ENCODE peak calls at places on chromosomes 5 and 9, in ten cellular contexts. I is AG10803, D is cardiac muscle cell, Y is fibroblast of lung, W is fibroblast of the aortic adventitia, U is pancreas, C is lower leg skin, H is stomach, N is fibroblast of mammary gland, Z is HepG2. T is an unnamed sample.

GRCh38 chr9:137217276-137218211 is 4.5 kb downstream of the RNF208 start:
- DNase-seq in U (peak), D (peak), I (peak), Z (peak), C (peak), W (peak), N (peak), H (peak), Y (no peak), T (peak)

GRCh38 chr5:59116231-59116900 is 533.5 kb downstream of the RAB3C start:
- DNase-seq in N (no peak), D (peak), I (no peak), W (no peak), Y (no peak), Z (no peak), C (no peak), H (no peak), U (no peak), T (peak)

GRCh38 chr5:53069626-53070025 is 39.9 kb downstream of the MOCS2 start:
- DNase-seq in I (peak), D (no peak), U (no peak), N (peak), Z (no peak), H (no peak), Y (peak), W (peak), C (no peak), T (peak)

GRCh38 chr5:134524826-134525686 is at the start of gene JADE2:
- DNase-seq in W (peak), U (peak), Z (peak), N (peak), C (peak), D (peak), H (peak), I (peak), Y (peak), T (peak)

GRCh38 chr5:149175346-149176113 is 34.2 kb downstream of the ABLIM3 start:
- DNase-seq in C (peak), W (no peak), D (no peak), U (no peak), N (peak), Y (no peak), H (no peak), I (peak), Z (no peak), T (peak)

GRCh38 chr9:137665697-137666504 is 47.1 kb downstream of the EHMT1 start:
- DNase-seq in D (peak), Z (no peak), I (peak), U (no peak), N (no peak), Y (peak), C (no peak), H (no peak), W (peak), T (peak)

GRCh38 chr5:153135416-153135815 is 355.1 kb upstream of the GRIA1 start:
- DNase-seq in U (no peak), Z (no peak), I (no peak), W (no peak), N (peak), C (no peak), D (no peak), H (no peak), Y (peak), T (no peak)

GRCh38 chr9:127972316-127972871 is 8.4 kb downstream of the EEIG1 start:
- DNase-seq in Y (no peak), W (no peak), I (no peak), C (no peak), D (no peak), Z (no peak), H (no peak), N (no peak), U (no peak), T (no peak)

GRCh38 chr5:142540774-142541466 is 145.0 kb downstream of the FGF1 start:
- DNase-seq in D (no peak), U (no peak), N (peak), C (peak), H (no peak), I (peak), Y (peak), Z (no peak), W (peak), T (peak)

GRCh38 chr5:50744761-50745160 is 78.3 kb downstream of the PARP8 start:
- DNase-seq in I (peak), H (no peak), C (no peak), W (peak), D (no peak), N (peak), U (no peak), Z (no peak), Y (peak), T (peak)

GRCh38 chr9:79768199-79768598 is 196.4 kb downstream of the TLE4 start:
- DNase-seq in U (no peak), W (peak), H (no peak), I (peak), Z (no peak), N (no peak), C (no peak), D (peak), Y (no peak), T (peak)

GRCh38 chr5:31291323-31291854 is 97.9 kb downstream of the CDH6 start:
- DNase-seq in N (no peak), W (no peak), Y (no peak), Z (no peak), I (no peak), D (no peak), H (no peak), C (no peak), U (no peak), T (no peak)

GRCh38 chr5:100791376-100791775 is 111.7 kb downstream of the ST8SIA4 start:
- DNase-seq in N (no peak), D (no peak), Y (no peak), C (no peak), Z (no peak), H (no peak), U (no peak), I (no peak), W (no peak), T (no peak)

GRCh38 chr9:127754099-127754760 is 19.1 kb upstream of the TOR2A start:
- DNase-seq in W (no peak), N (no peak), I (no peak), Y (peak), H (no peak), C (no peak), Z (no peak), D (peak), U (no peak), T (no peak)

GRCh38 chr5:123091988-123092583 is 3.0 kb downstream of the PRDM6 start:
- DNase-seq in H (no peak), D (no peak), W (peak), N (no peak), Z (no peak), I (no peak), Y (peak), U (no peak), C (no peak), T (no peak)

GRCh38 chr9:82604947-82605656 is 457.8 kb downstream of the RASEF start:
- DNase-seq in W (peak), Y (peak), U (peak), D (no peak), H (peak), N (no peak), I (no peak), C (no peak), Z (peak), T (peak)

GRCh38 chr5:5634817-5635216 is 212.3 kb downstream of the ICE1 start:
- DNase-seq in I (no peak), W (no peak), U (no peak), H (no peak), Y (no peak), C (no peak), Z (no peak), N (no peak), D (no peak), T (no peak)

GRCh38 chr5:74041913-74042312 is 415.9 kb downstream of the ARHGEF28 start:
- DNase-seq in N (peak), W (no peak), U (no peak), I (no peak), Z (no peak), D (no peak), Y (no peak), C (no peak), H (no peak), T (no peak)

GRCh38 chr5:150317048-150318003 is 14.6 kb upstream of the ARSI start:
- DNase-seq in U (no peak), Y (peak), W (peak), Z (peak), D (no peak), I (peak), H (no peak), C (no peak), N (peak), T (peak)

GRCh38 chr9:77512876-77513275 is 135.2 kb downstream of the GNA14 start:
- DNase-seq in D (no peak), I (no peak), C (no peak), Z (peak), U (no peak), N (no peak), H (no peak), W (no peak), Y (no peak), T (no peak)

GRCh38 chr5:14153071-14153864 is 10.1 kb downstream of the TRIO start:
- DNase-seq in C (no peak), D (no peak), Y (no peak), Z (no peak), N (no peak), W (no peak), U (no peak), H (no peak), I (no peak), T (no peak)

GRCh38 chr5:73911761-73912393 is 285.9 kb downstream of the ARHGEF28 start:
- DNase-seq in U (no peak), N (no peak), H (no peak), D (no peak), C (no peak), I (peak), Y (peak), Z (no peak), W (no peak), T (peak)

GRCh38 chr9:6024035-6024554 is 8.7 kb upstream of the RANBP6 start:
- DNase-seq in H (no peak), I (no peak), C (no peak), U (no peak), D (peak), Z (peak), N (no peak), W (no peak), Y (no peak), T (peak)

GRCh38 chr9:126939821-126940221 is 25.2 kb downstream of the RALGPS1 start:
- DNase-seq in Y (no peak), H (peak), C (no peak), W (no peak), Z (peak), I (no peak), D (no peak), N (no peak), U (peak), T (no peak)

DNA sequence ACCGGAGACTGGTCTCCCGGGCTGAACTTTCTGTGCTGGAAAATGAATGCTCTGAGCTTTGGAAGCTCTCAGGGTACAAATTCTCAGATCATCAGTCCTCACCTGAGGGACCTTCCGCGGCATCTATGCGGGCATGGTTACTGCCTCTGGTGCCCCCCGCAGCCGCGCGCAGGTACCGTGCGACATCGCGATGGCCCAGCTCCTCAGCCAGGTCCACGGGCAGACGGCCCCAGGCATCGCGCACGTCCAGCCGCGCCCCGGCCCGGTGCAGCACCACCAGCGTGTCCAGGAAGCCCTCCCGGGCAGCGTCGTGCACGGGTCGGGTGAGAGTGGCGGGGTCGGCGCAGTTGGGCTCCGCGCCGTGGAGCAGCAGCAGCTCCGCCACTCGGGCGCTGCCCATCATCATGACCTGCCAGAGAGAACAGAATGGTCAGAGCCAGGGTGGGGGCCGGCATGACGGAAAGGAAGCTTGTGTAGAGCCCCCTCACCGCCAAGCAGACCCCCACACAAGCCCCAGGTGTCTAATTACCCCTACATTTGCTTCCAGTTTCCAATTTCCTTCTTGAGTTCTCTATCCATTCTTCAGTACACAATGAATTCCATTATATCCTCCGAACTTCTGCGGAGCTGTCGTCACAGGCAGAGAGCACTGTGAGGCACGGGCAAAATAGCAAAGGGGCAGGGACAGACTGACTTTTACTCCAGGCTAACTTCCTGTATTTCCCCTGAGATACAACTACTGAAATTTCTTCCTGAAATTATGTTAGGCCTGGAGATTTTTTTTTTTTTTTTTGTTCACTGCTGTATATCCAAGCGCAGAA is 23.2 kb downstream of the CDKN2A start:
- DNase-seq in Y (no peak), W (no peak), I (no peak), Z (no peak), D (no peak), N (no peak), U (no peak), H (no peak), C (no peak), T (no peak)
- H3K4me3 ChIP-seq in Y (no peak), W (no peak), I (no peak), Z (no peak), D (no peak), N (no peak), U (no peak), H (no peak), C (no peak), T (no peak)

GRCh38 chr5:131384616-131385214 is 120.9 kb downstream of the CDC42SE2 start:
- DNase-seq in Z (no peak), U (no peak), Y (peak), C (no peak), I (no peak), W (peak), N (peak), H (no peak), D (no peak), T (no peak)

GRCh38 chr5:131384181-131384580 is 120.3 kb downstream of the CDC42SE2 start:
- DNase-seq in Z (no peak), H (no peak), N (no peak), D (no peak), Y (no peak), C (no peak), I (no peak), W (no peak), U (no peak), T (no peak)

GRCh38 chr5:131381792-131382191 is 117.9 kb downstream of the CDC42SE2 start:
- DNase-seq in D (no peak), Y (no peak), Z (no peak), C (no peak), H (no peak), U (no peak), I (no peak), N (no peak), W (no peak), T (no peak)

GRCh38 chr5:131381011-131381410 is 117.2 kb downstream of the CDC42SE2 start:
- DNase-seq in D (no peak), Y (peak), H (no peak), I (no peak), W (peak), N (no peak), C (no peak), U (no peak), Z (no peak), T (peak)

GRCh38 chr5:131382407-131383395 is 118.8 kb downstream of the CDC42SE2 start:
- DNase-seq in W (peak), Z (peak), H (no peak), I (peak), N (peak), Y (peak), U (no peak), C (no peak), D (peak), T (peak)
- TF ChIP-seq CTCF in W (peak), Z (peak), H (no peak), I (peak), N (peak), Y (peak), U (peak), C (no peak), D (peak), T (peak)

DNA sequence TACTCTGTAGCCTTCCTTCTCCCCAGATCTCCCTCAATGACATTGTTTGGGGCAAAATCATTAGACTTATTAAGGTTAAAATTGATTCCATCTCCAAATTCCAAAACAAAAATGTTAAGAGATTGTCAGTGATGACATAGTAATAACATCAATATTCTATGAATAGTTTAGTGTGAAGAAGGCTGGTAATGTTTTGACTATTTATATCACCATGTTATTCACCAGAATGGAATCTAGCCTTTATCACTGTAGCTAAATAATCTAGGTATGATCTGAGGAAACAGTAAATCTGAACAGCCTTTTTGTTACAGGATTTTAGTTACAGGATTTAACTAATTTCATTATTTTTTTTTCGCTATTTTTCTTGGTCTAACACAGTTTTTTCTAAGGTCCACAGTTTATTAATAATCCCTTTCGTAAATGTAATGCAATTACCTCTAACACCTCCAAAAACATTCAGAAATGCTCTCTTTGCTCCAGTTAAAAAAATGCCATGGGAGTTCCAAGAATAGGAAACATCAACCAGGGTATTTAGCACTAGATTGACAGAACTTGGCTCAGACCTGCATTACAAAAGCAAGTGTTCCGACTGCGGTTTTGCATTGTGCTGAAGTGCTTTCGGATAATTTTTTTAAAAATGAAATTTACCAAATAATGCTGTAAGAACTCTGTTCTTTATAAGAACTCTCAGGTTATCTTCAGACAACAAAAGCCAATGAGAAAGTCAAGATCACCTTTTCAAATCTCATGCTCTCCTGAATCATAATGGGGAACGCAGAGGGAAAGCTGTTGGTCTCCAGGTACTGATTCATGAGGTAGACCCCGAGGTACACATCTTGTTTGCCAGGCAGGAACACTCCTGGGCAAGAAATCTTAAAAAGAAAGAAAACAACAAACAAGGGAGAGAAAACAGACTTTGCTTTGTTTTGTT is 664 bp upstream of the PLPP6 start:
- DNase-seq in C (no peak), W (peak), U (no peak), Z (no peak), Y (peak), D (no peak), H (no peak), N (no peak), I (no peak), T (no peak)
- H3K4me3 ChIP-seq in C (peak), W (peak), U (peak), Z (peak), Y (peak), D (peak), H (peak), N (peak), I (peak), T (peak)

DNA sequence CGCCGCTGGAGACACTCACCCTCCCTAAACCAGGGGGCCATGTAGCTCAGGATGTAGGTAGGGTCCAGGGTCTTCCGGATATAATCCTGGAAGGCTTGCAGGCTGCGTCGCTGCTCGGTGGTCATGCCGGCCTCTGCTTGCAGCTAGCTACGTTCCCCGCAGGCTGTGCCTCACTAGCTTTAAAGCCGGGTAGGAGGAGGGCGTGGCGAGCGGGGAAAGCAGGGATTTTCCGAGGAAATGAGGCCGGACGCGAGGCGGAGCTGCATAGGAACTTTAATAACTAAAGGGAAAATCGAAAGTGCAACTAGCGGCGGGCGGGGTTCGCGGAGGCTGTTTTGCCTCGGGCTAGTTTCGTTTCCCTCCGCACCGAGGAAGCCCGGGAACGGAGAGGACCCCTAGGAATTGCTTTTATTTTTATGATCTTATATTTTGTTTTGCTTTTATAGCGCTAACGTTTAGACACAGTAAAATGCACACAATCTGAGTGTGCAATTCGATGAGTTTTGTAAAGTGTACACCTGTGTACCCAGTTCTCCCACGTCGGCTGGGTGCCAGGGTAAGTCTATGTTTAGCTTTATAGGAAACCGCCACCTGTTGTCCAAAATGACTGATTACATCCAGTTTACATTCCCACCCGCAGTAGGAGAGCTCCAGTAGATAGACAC is at the start of gene RIGI:
- DNase-seq in W (peak), D (peak), Z (peak), U (peak), I (peak), C (peak), N (peak), H (peak), Y (peak), T (peak)
- TF ChIP-seq CTCF in W (peak), D (peak), Z (peak), U (no peak), I (peak), C (no peak), N (peak), H (no peak), Y (peak), T (peak)